ENCODE peak calls at places on chromosomes 12 and 14, in five cellular contexts. L is bronchial epithelial cell, F is testis, M is A549, G is GM06990. C is an unnamed sample.

GRCh38 chr12:3753549-3754284 is 808 bp upstream of the CRACR2A start:
- DNase-seq in G (no peak), F (peak), L (no peak), M (no peak), C (no peak)

GRCh38 chr12:123767613-123768012 is 5.5 kb downstream of the DNAH10 start:
- DNase-seq in L (no peak), G (peak), F (no peak), M (no peak), C (no peak)

GRCh38 chr14:106564058-106564643 is 1037.8 kb downstream of the TMEM121 start:
- DNase-seq in F (peak), M (peak), G (peak), L (no peak), C (peak)

GRCh38 chr12:15131462-15131861 is 89.8 kb downstream of the RERG start:
- DNase-seq in F (no peak), L (peak), M (peak), G (no peak), C (peak)

GRCh38 chr12:116592116-116592637 is 33.0 kb downstream of the MAP1LC3B2 start:
- DNase-seq in M (no peak), L (no peak), F (peak), G (no peak), C (no peak)

GRCh38 chr12:1885605-1886245 is 32.7 kb downstream of the CACNA2D4 start:
- DNase-seq in L (no peak), M (no peak), F (no peak), G (no peak), C (no peak)

GRCh38 chr12:98296462-98297079 is 218.8 kb upstream of the TMPO start:
- DNase-seq in L (no peak), M (no peak), G (no peak), F (no peak), C (peak)

GRCh38 chr14:31943217-31943616 is 133.9 kb upstream of the ARHGAP5 start:
- DNase-seq in L (no peak), F (no peak), M (no peak), G (no peak), C (no peak)

GRCh38 chr12:95671265-95671664 is 119.3 kb downstream of the NTN4 start:
- DNase-seq in M (no peak), G (no peak), L (no peak), F (no peak), C (no peak)

GRCh38 chr12:54373619-54374554 is 9.6 kb upstream of the GPR84 start:
- DNase-seq in G (no peak), F (no peak), L (peak), M (peak), C (no peak)

GRCh38 chr12:42135264-42135814 is 9.3 kb downstream of the GXYLT1 start:
- DNase-seq in M (no peak), G (no peak), F (no peak), L (peak), C (peak)

GRCh38 chr14:101733211-101733610 is 28.3 kb upstream of the PPP2R5C start:
- DNase-seq in M (no peak), F (no peak), L (peak), G (no peak), C (peak)

GRCh38 chr14:33671556-33671955 is 279.3 kb downstream of the EGLN3 start:
- DNase-seq in G (no peak), M (no peak), L (no peak), F (no peak), C (no peak)

GRCh38 chr12:15011162-15011561 is 38.3 kb downstream of the PDE6H start:
- DNase-seq in L (peak), M (peak), G (no peak), F (no peak), C (peak)

GRCh38 chr14:77641534-77642341 is 25.3 kb upstream of the SPTLC2 start:
- DNase-seq in G (peak), F (peak), L (peak), M (peak), C (peak)

GRCh38 chr14:91503000-91503504 is 7.1 kb downstream of the PPP4R3A start:
- DNase-seq in G (no peak), L (no peak), M (no peak), F (no peak), C (no peak)

GRCh38 chr14:47917344-47917954 is 242.0 kb upstream of the MDGA2 start:
- DNase-seq in F (peak), G (no peak), L (peak), M (peak), C (peak)

GRCh38 chr12:94149781-94150482 is 1.6 kb downstream of the PLXNC1 start:
- DNase-seq in F (peak), G (no peak), L (no peak), M (peak), C (no peak)

GRCh38 chr12:84362552-84362897 is 550.1 kb downstream of the SLC6A15 start:
- DNase-seq in G (no peak), F (no peak), M (no peak), L (no peak), C (no peak)

GRCh38 chr12:22856120-22856699 is 231.2 kb downstream of the ETNK1 start:
- DNase-seq in M (peak), F (no peak), G (no peak), L (peak), C (peak)

GRCh38 chr12:104414581-104415305 is 42.0 kb upstream of the CHST11 start:
- DNase-seq in F (no peak), G (peak), M (no peak), L (peak), C (peak)

GRCh38 chr12:129949652-129950051 is 45.8 kb upstream of the TMEM132D start:
- DNase-seq in M (no peak), G (no peak), F (no peak), L (no peak), C (no peak)

GRCh38 chr12:31820832-31821231 is 92.0 kb upstream of the AMN1 start:
- DNase-seq in M (no peak), F (no peak), G (no peak), L (no peak), C (no peak)

GRCh38 chr12:123645851-123646250 is 12.2 kb downstream of the GTF2H3 start:
- DNase-seq in F (no peak), G (no peak), M (no peak), L (no peak), C (no peak)

GRCh38 chr14:100092832-100093231 is 27.6 kb downstream of the EVL start:
- DNase-seq in M (no peak), F (no peak), G (no peak), L (peak), C (no peak)

GRCh38 chr12:105214141-105214540 is 21.8 kb downstream of the APPL2 start:
- DNase-seq in M (peak), L (peak), G (no peak), F (no peak), C (peak)

GRCh38 chr12:48350249-48351021 is at the start of gene ZNF641:
- DNase-seq in F (peak), M (peak), L (peak), G (peak), C (peak)

GRCh38 chr12:56634242-56634836 is 4.2 kb upstream of the BAZ2A start:
- DNase-seq in G (peak), M (peak), L (peak), F (peak), C (peak)

GRCh38 chr14:42045393-42045792 is 438.7 kb downstream of the LRFN5 start:
- DNase-seq in G (no peak), L (no peak), F (no peak), M (no peak), C (no peak)

GRCh38 chr12:65818454-65819382 is 5.6 kb upstream of the HMGA2 start:
- DNase-seq in F (no peak), G (no peak), L (peak), M (no peak), C (no peak)

GRCh38 chr12:111137968-111138367 is 217.6 kb upstream of the MYL2 start:
- DNase-seq in G (no peak), L (no peak), M (no peak), F (no peak), C (no peak)

DNA sequence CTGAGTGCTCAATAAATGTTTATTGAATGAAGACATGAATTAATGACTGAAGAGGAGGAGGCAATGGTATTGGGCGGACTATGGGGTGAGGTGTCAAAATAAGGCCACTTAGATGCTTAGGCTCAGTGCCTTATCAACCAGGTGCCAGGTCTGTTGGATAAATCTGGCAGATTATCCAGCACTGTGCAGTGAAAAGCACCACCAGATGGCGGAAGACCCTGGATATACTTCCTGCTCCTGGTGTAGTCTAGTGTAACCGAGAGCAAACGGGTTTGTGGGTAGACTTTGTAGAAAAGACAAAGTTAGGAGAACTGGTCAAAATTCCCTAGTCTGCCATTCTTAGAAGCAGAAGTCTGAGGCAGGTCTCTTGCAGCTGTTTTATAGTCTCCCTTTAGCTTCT is 306.3 kb downstream of the ATP23 start:
- DNase-seq in L (no peak), F (no peak), M (peak), G (no peak), C (peak)
- TF ChIP-seq CTCF in L (no peak), F (no peak), M (peak), G (peak), C (no peak)

GRCh38 chr14:97164014-97164413 is 366.8 kb downstream of the VRK1 start:
- DNase-seq in M (no peak), G (no peak), L (no peak), F (no peak), C (no peak)
- TF ChIP-seq CTCF in M (peak), G (no peak), L (no peak), F (no peak), C (no peak)

GRCh38 chr14:35296505-35296904 is 4.3 kb downstream of the PSMA6 start:
- DNase-seq in L (no peak), G (no peak), M (no peak), F (no peak), C (peak)

GRCh38 chr14:35289623-35290022 is 2.6 kb upstream of the PSMA6 start:
- DNase-seq in F (no peak), L (no peak), M (no peak), G (no peak), C (no peak)

GRCh38 chr14:35292770-35293561 is 784 bp downstream of the PSMA6 start:
- DNase-seq in G (no peak), F (no peak), L (peak), M (no peak), C (no peak)

GRCh38 chr14:35295845-35296161 is 3.6 kb downstream of the PSMA6 start:
- DNase-seq in L (no peak), M (no peak), F (no peak), G (no peak), C (no peak)

DNA sequence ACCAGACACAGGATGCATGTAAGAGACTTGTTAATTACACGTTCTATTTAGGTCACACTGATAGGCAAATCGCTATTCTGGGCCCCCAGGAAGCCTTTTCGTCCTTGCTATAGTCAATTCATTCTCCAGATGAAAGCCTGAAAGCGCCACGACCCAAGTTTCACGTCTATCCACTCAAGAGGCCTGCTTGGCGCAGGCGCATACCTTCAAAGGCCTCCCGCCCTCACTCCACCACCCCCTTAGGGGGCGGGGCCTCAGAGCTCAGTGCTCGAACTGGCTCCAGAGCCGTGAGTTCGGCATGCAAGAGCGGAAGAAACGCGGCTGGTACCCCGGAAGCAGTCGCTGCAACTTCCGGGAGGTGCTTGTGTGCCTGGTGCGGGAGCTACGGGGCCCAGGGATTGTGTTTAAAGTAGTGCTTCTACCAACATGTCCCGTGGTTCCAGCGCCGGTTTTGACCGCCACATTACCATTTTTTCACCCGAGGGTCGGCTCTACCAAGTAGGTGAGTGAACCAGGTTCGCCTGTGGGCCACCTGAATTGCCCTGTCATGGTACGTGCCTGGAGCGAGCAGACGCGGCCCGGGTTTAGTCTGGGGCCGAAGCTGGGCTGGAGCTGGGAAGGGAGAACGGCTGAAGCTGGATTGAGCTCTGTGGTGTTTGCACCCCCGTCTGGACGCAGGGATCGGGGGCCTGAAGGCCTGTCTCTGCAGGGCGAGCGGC is at the start of gene PSMA6:
- DNase-seq in F (peak), L (peak), G (peak), M (peak), C (peak)
- TF ChIP-seq CTCF in F (no peak), L (no peak), G (no peak), M (no peak), C (no peak)

GRCh38 chr12:121799842-121800693 is 3.7 kb upstream of the SETD1B start:
- DNase-seq in M (peak), F (peak), G (peak), L (peak), C (peak)

GRCh38 chr12:121798807-121799174 is 5.0 kb upstream of the SETD1B start:
- DNase-seq in M (no peak), F (no peak), L (no peak), G (no peak), C (no peak)

GRCh38 chr12:121800694-121801600 is 2.9 kb upstream of the SETD1B start:
- DNase-seq in L (peak), M (peak), F (peak), G (peak), C (peak)

GRCh38 chr12:121797937-121798801 is 4.7 kb upstream of the RHOF start:
- DNase-seq in L (no peak), M (peak), G (peak), F (peak), C (peak)

DNA sequence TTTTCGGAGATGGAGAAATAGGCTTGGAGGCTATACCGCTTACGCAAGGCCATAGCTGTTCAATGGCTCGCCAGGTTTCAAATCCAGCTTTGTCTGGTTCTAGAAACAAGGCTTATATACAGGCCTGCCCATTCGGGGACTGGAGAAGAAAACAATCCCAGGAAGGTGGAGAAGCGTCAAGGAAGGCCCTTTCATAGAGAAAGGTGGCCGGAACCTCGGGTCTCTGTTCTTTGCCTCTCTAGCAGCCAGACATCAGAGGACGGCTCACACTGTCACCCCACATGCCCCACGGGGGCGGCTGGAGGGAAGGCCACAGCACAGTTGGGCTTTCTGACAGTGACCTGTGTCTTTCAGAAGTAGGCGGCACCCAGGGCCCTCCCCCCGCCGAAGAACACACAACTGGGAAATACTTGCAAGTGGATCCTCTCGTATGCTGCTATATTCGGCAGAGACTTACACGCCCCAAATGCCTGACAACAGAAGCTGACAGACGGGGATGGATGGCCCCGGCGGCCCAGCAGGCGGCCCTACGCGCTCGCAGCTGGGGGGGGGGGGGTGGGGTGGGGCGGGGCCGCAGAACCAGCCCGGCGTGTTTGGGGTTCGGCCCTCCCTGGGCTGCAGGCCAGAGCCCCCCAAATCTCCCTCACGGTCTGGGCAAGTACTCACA is 4.5 kb upstream of the SETD1B start:
- DNase-seq in L (peak), G (no peak), F (peak), M (peak), C (peak)
- TF ChIP-seq CTCF in L (peak), G (peak), F (no peak), M (no peak), C (no peak)

GRCh38 chr12:122471324-122472226 is 29.2 kb downstream of the ZCCHC8 start:
- DNase-seq in M (peak), G (no peak), L (peak), F (no peak), C (peak)
- TF ChIP-seq CTCF in M (peak), G (peak), L (peak), F (peak), C (peak)